ENCODE peak calls at places on chromosomes 7 and 10, in nine cellular contexts. J is right cardiac atrium, R is globus pallidus, X is mesendoderm, K is NAMALWA, U is progenitor cell of endocrine pancreas, G is MV-4-11, F is activated gamma-delta T cell treated with Interleukin-2 at 50 U/mL for 16 hours, Z is hippocampal formation. W is an unnamed sample.

GRCh38 chr10:112352044-112352443 is 21.9 kb upstream of the ACSL5 start:
- DNase-seq in G (no peak), F (no peak), X (no peak), K (no peak), R (no peak), J (no peak), U (no peak), Z (no peak), W (no peak)

GRCh38 chr10:4144802-4145201 is 359.8 kb upstream of the KLF6 start:
- DNase-seq in F (no peak), J (no peak), U (no peak), G (no peak), Z (no peak), R (no peak), X (no peak), K (no peak), W (no peak)

GRCh38 chr10:126262971-126263370 is 125.3 kb downstream of the ADAM12 start:
- DNase-seq in G (no peak), Z (no peak), X (no peak), U (no peak), R (no peak), F (no peak), K (no peak), J (no peak), W (no peak)

GRCh38 chr10:129272171-129272570 is 194.9 kb upstream of the MGMT start:
- DNase-seq in X (no peak), R (no peak), Z (no peak), J (peak; percentile 61), U (no peak), F (no peak), K (no peak), G (no peak), W (no peak)

GRCh38 chr7:47346378-47346914 is 235.5 kb downstream of the TNS3 start:
- DNase-seq in U (no peak), G (no peak), X (no peak), K (no peak), J (no peak), Z (no peak), R (no peak), F (no peak), W (no peak)

GRCh38 chr7:22469371-22470143 is 30.4 kb downstream of the STEAP1B start:
- DNase-seq in F (no peak), U (no peak), J (no peak), Z (no peak), G (no peak), X (no peak), R (no peak), K (no peak), W (no peak)

GRCh38 chr7:110548372-110548771 is 542.6 kb upstream of the LRRN3 start:
- DNase-seq in Z (no peak), G (no peak), F (no peak), R (no peak), U (no peak), K (no peak), J (no peak), X (no peak), W (no peak)

GRCh38 chr7:158837790-158838189 is 8.5 kb upstream of the ESYT2 start:
- DNase-seq in G (no peak), R (no peak), F (no peak), X (no peak), U (no peak), K (no peak), J (no peak), Z (no peak), W (no peak)

GRCh38 chr10:116207180-116207579 is 65.8 kb downstream of the GFRA1 start:
- DNase-seq in R (no peak), J (no peak), K (no peak), G (no peak), U (no peak), F (no peak), X (no peak), Z (no peak), W (no peak)